ENCODE peak calls at places on chromosomes 7 and 10, in nine cellular contexts. B, A, Y, V, S, F, H, J and I are unnamed samples.

GRCh38 chr10:50312464-50313437 is 61.4 kb upstream of the ASAH2 start:
- DNase-seq in B (no peak), A (no peak), Y (no peak), V (peak; percentile 96), S (no peak), F (no peak), H (no peak), J (no peak), I (peak; percentile 90)

GRCh38 chr7:87226495-87226894 is 7.0 kb upstream of the TMEM243 start:
- DNase-seq in B (no peak), A (no peak), Y (no peak), V (no peak), S (peak; percentile 33), F (no peak), H (no peak), J (no peak), I (no peak)

GRCh38 chr7:137923380-137923779 is 76.6 kb upstream of the DGKI start:
- DNase-seq in B (no peak), A (no peak), Y (no peak), V (peak; percentile 67), S (no peak), F (no peak), H (no peak), J (no peak), I (peak; percentile 95)

GRCh38 chr10:123759496-123760070 is 93.4 kb downstream of the GPR26 start:
- DNase-seq in B (no peak), A (peak; percentile 20), Y (peak; percentile 37), V (no peak), S (no peak), F (no peak), H (no peak), J (no peak), I (no peak)

GRCh38 chr7:83414947-83415346 is 234.0 kb downstream of the SEMA3E start:
- DNase-seq in B (no peak), A (no peak), Y (no peak), V (no peak), S (no peak), F (no peak), H (no peak), J (no peak), I (no peak)

GRCh38 chr7:66913118-66914049 is 7.6 kb upstream of the TMEM248 start:
- DNase-seq in B (no peak), A (no peak), Y (peak; percentile 40), V (peak; percentile 2), S (no peak), F (no peak), H (no peak), J (no peak), I (no peak)

GRCh38 chr7:107125475-107125874 is 43.3 kb upstream of the HBP1 start:
- DNase-seq in B (no peak), A (no peak), Y (no peak), V (no peak), S (peak; percentile 30), F (no peak), H (no peak), J (no peak), I (no peak)

GRCh38 chr7:69184339-69184738 is 413.9 kb upstream of the AUTS2 start:
- DNase-seq in B (no peak), A (no peak), Y (no peak), V (no peak), S (no peak), F (no peak), H (no peak), J (no peak), I (no peak)

GRCh38 chr10:125836746-125837145 is 13.4 kb downstream of the BCCIP start:
- DNase-seq in B (no peak), A (no peak), Y (no peak), V (peak; percentile 31), S (no peak), F (no peak), H (no peak), J (no peak), I (no peak)

GRCh38 chr10:125843603-125844329 is 20.4 kb downstream of the BCCIP start:
- DNase-seq in B (no peak), A (no peak), Y (no peak), V (no peak), S (no peak), F (no peak), H (no peak), J (no peak), I (no peak)

GRCh38 chr10:125840955-125841354 is 17.6 kb downstream of the BCCIP start:
- DNase-seq in B (no peak), A (no peak), Y (no peak), V (peak; percentile 73), S (no peak), F (no peak), H (no peak), J (no peak), I (no peak)

GRCh38 chr10:125839176-125839575 is 15.8 kb downstream of the BCCIP start:
- DNase-seq in B (no peak), A (no peak), Y (no peak), V (no peak), S (no peak), F (no peak), H (no peak), J (no peak), I (no peak)

DNA sequence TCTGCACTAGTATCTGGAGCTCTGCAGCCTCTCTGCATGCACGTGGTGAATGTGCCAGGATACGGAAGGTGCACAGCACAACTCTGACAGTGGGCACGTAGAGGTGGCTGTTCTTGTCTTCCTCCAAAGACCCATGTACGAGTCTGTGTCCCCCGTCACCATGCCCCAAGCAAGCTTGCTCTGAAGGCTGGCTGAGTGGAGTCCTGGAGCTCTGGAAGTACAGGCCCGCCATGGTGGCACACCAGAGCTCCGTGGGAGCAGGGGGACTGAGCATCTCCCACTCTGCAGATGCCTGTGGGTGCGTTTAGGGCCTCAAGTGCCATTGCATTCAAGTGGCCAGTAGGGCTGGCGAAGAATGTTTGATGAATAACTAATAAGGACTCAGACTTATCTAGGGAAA is 17.1 kb downstream of the BCCIP start:
- DNase-seq in B (no peak), A (no peak), Y (no peak), V (no peak), S (no peak), F (no peak), H (no peak), J (no peak), I (no peak)
- H3K36me3 ChIP-seq in B (peaks cover 13% of the 10 kb centered on the region), A (no peaks in the 10 kb centered on the region), Y (peaks cover 6% of the 10 kb centered on the region), V (peaks cover 48% of the 10 kb centered on the region), S (peaks cover 73% of the 10 kb centered on the region), F (peaks cover 59% of the 10 kb centered on the region), H (peaks cover 80% of the 10 kb centered on the region), J (peaks cover 3% of the 10 kb centered on the region), I (peaks cover 45% of the 10 kb centered on the region)

GRCh38 chr7:105391429-105391828 is 2.7 kb upstream of the SRPK2 start:
- DNase-seq in B (no peak), A (no peak), Y (no peak), V (no peak), S (no peak), F (no peak), H (no peak), J (no peak), I (no peak)

GRCh38 chr7:105389090-105389650 is 449 bp upstream of the SRPK2 start:
- DNase-seq in B (peak; percentile 78), A (peak; percentile 73), Y (peak; percentile 73), V (peak; percentile 52), S (peak; percentile 57), F (peak; percentile 32), H (no peak), J (peak; percentile 26), I (peak; percentile 86)

GRCh38 chr7:105388373-105389089 is at the start of gene SRPK2:
- DNase-seq in B (peak; percentile 82), A (peak; percentile 90), Y (peak; percentile 91), V (peak; percentile 59), S (peak; percentile 84), F (no peak), H (peak; percentile 100), J (peak; percentile 75), I (peak; percentile 84)

GRCh38 chr7:105389889-105390288 is 1.2 kb upstream of the SRPK2 start:
- DNase-seq in B (no peak), A (no peak), Y (no peak), V (no peak), S (no peak), F (no peak), H (no peak), J (no peak), I (no peak)

GRCh38 chr7:105387621-105388372 is 924 bp downstream of the SRPK2 start:
- DNase-seq in B (peak; percentile 65), A (peak; percentile 68), Y (peak; percentile 81), V (peak; percentile 55), S (peak; percentile 54), F (no peak), H (peak; percentile 87), J (peak; percentile 73), I (peak; percentile 70)
- TF ChIP-seq EZH2phosphoT487 in B (no peak), A (no peak), Y (no peak), V (no peak), S (no peak), F (no peak), H (no peak), J (no peak), I (no peak)

GRCh38 chr7:7517661-7518236 is 17.9 kb downstream of the COL28A1 start:
- DNase-seq in B (no peak), A (no peak), Y (no peak), V (no peak), S (no peak), F (no peak), H (no peak), J (no peak), I (no peak)

GRCh38 chr7:7516662-7517061 is 19.0 kb downstream of the COL28A1 start:
- DNase-seq in B (no peak), A (no peak), Y (no peak), V (no peak), S (no peak), F (no peak), H (no peak), J (no peak), I (no peak)

GRCh38 chr7:7516156-7516555 is 19.5 kb downstream of the COL28A1 start:
- DNase-seq in B (no peak), A (no peak), Y (no peak), V (no peak), S (no peak), F (no peak), H (no peak), J (no peak), I (no peak)

GRCh38 chr7:7510814-7511213 is 24.9 kb downstream of the COL28A1 start:
- DNase-seq in B (no peak), A (no peak), Y (no peak), V (no peak), S (no peak), F (no peak), H (no peak), J (no peak), I (no peak)

DNA sequence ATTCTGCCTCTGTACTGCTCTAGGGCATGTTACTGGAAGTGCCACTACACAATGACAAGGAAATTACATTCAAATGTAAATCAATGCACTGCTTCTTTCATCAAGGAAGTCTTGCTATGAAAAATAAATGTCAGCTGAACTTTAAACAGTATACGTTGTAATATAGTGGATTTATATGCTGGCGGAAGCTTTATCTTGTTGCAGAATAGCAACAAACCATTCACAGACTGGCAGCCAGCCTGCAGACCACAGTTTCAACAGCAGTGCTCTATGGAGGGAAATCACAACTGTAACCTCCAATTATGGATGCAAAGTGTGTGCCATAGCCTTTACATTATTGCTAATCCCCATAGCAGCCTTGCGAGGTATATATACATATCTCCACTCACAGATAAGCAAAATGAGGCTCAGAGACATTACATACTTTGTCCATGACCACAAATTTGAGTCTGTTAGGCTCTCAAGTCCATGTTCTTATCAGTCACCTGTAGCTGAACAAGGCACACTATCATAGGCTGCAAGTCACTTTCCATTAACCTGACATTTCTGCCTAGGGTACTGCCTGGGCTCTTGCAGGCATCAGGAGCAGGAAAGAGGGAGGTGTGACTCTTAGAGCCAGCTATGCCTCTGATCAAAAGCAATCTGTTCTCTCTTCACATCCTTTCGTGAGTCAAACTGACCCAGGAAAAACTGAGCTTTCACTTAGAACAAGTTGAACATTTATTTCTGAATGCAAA is 22.6 kb downstream of the COL28A1 start:
- DNase-seq in B (no peak), A (no peak), Y (no peak), V (no peak), S (no peak), F (no peak), H (no peak), J (no peak), I (no peak)
- H3K36me3 ChIP-seq in B (no peaks in the 10 kb centered on the region), A (no peaks in the 10 kb centered on the region), Y (no peaks in the 10 kb centered on the region), V (no peaks in the 10 kb centered on the region), S (no peaks in the 10 kb centered on the region), F (no peaks in the 10 kb centered on the region), H (no peaks in the 10 kb centered on the region), J (no peaks in the 10 kb centered on the region), I (no peaks in the 10 kb centered on the region)

GRCh38 chr10:128885573-128886555 is 581.2 kb upstream of the MGMT start:
- DNase-seq in B (no peak), A (no peak), Y (no peak), V (no peak), S (no peak), F (no peak), H (no peak), J (no peak), I (no peak)
- TF ChIP-seq EZH2phosphoT487 in B (no peak), A (no peak), Y (no peak), V (no peak), S (no peak), F (no peak), H (no peak), J (no peak), I (no peak)